ENCODE peak calls at places on chromosomes 12 and 14, in seven cellular contexts. L is retinal pigment epithelial cell, U is fibroblast of lung, V is neural progenitor cell, Z is astrocyte of the spinal cord, S is nephron progenitor cell, T is lower lobe of right lung. B is an unnamed sample.

GRCh38 chr14:71135496-71135895 is 228.2 kb downstream of the PCNX1 start:
- DNase-seq in L (no peak), U (no peak), V (no peak), Z (no peak), S (no peak), T (no peak), B (no peak)

GRCh38 chr12:64318605-64319004 is 72.0 kb downstream of the C12orf56 start:
- DNase-seq in L (no peak), U (peak), V (no peak), Z (peak), S (peak), T (no peak), B (no peak)

GRCh38 chr14:71165121-71165574 is 257.9 kb downstream of the PCNX1 start:
- DNase-seq in L (no peak), U (no peak), V (no peak), Z (no peak), S (peak), T (no peak), B (no peak)

GRCh38 chr12:11763760-11764520 is 114.5 kb downstream of the ETV6 start:
- DNase-seq in L (peak), U (peak), V (no peak), Z (peak), S (no peak), T (no peak), B (no peak)

GRCh38 chr12:57193706-57194245 is 22.8 kb upstream of the NXPH4 start:
- DNase-seq in L (no peak), U (no peak), V (no peak), Z (no peak), S (no peak), T (no peak), B (no peak)

GRCh38 chr14:90495357-90496276 is 98.8 kb downstream of the CALM1 start:
- DNase-seq in L (no peak), U (peak), V (peak), Z (peak), S (peak), T (no peak), B (no peak)

GRCh38 chr14:22566845-22567244 is 22.2 kb downstream of the DAD1 start:
- DNase-seq in L (no peak), U (no peak), V (no peak), Z (no peak), S (no peak), T (no peak), B (no peak)

GRCh38 chr14:102464846-102465341 is 44.7 kb downstream of the ANKRD9 start:
- DNase-seq in L (no peak), U (no peak), V (no peak), Z (no peak), S (no peak), T (no peak), B (no peak)

GRCh38 chr12:101566318-101566717 is 28.5 kb upstream of the MYBPC1 start:
- DNase-seq in L (no peak), U (no peak), V (peak), Z (no peak), S (no peak), T (no peak), B (no peak)

GRCh38 chr12:80988986-80989385 is 51.3 kb upstream of the LIN7A start:
- DNase-seq in L (peak), U (no peak), V (no peak), Z (no peak), S (no peak), T (no peak), B (no peak)

GRCh38 chr14:94897583-94897982 is 127.7 kb upstream of the GSC start:
- DNase-seq in L (no peak), U (no peak), V (no peak), Z (no peak), S (no peak), T (no peak), B (no peak)

GRCh38 chr12:11653215-11653753 is 3.8 kb downstream of the ETV6 start:
- DNase-seq in L (no peak), U (peak), V (no peak), Z (no peak), S (no peak), T (no peak), B (no peak)

GRCh38 chr12:124400124-124400523 is 105.2 kb downstream of the RFLNA start:
- DNase-seq in L (no peak), U (no peak), V (no peak), Z (no peak), S (no peak), T (no peak), B (no peak)

GRCh38 chr14:74921053-74921620 is 1.9 kb downstream of the RPS6KL1 start:
- DNase-seq in L (no peak), U (no peak), V (no peak), Z (no peak), S (no peak), T (no peak), B (no peak)

GRCh38 chr12:10363922-10364838 is 25.7 kb downstream of the KLRK1 start:
- DNase-seq in L (no peak), U (peak), V (peak), Z (peak), S (no peak), T (no peak), B (no peak)

GRCh38 chr12:81141220-81141619 is 63.3 kb downstream of the ACSS3 start:
- DNase-seq in L (no peak), U (no peak), V (peak), Z (no peak), S (no peak), T (no peak), B (no peak)

GRCh38 chr12:123971770-123972447 is 722 bp downstream of the CCDC92 start:
- DNase-seq in L (no peak), U (peak), V (peak), Z (peak), S (peak), T (peak), B (no peak)

GRCh38 chr14:30403791-30404190 is 155.2 kb upstream of the G2E3 start:
- DNase-seq in L (no peak), U (no peak), V (no peak), Z (no peak), S (no peak), T (no peak), B (no peak)

GRCh38 chr14:49620182-49621113 is at the start of the genes MGAT2 and RPL36AL:
- DNase-seq in L (peak), U (peak), V (peak), Z (peak), S (peak), T (peak), B (peak)
- TF ChIP-seq CTCF in L (peak), U (peak), V (peak), Z (peak), S (no peak), T (peak), B (no peak)

DNA sequence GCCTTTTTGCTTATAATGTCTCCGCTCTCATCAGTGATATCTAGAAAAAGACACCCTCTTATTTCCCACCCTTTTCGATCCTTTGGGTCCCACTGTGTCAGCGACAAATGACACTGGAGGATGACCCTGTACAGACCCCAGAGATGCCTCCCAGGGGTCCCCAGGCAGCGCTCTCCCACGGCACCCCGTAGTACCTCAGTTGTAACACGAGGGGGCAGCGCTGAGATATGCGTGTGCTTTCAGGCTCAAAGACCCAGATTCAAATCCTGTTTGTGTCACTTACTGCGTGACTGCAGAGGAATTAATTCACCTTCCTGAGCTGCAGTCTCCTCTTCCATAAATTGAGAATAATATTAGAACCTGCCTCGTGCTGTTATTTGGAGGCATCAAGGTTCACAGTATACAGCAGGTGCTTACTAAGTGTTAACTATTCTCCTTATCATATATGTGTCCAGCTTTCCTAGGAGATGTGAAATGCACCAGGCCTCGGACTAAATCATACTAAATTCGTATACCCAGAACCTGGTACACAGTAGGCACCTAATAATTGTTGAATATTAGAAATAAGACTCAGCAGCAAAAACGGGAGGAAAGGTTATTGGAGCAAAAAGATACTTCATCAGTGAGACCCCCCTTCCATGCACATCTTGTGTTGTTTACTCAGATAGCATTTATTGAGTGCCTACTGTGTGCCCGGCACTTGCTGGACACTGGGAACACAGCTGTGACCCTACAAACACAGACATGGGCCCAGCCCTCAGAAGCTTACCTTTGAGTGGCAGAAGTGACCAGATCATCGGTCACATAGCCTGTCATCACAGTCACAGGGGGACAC is 99.9 kb downstream of the PHETA1 start:
- DNase-seq in L (no peak), U (no peak), V (no peak), Z (no peak), S (peak), T (no peak), B (no peak)
- TF ChIP-seq CTCF in L (peak), U (peak), V (peak), Z (peak), S (peak), T (peak), B (peak)

GRCh38 chr12:120529641-120530314 is 820 bp upstream of the COQ5 start:
- DNase-seq in L (no peak), U (no peak), V (peak), Z (peak), S (no peak), T (no peak), B (no peak)
- TF ChIP-seq CTCF in L (no peak), U (peak), V (no peak), Z (no peak), S (no peak), T (no peak), B (no peak)

GRCh38 chr12:130043685-130044421 is 118.4 kb upstream of the FZD10 start:
- DNase-seq in L (no peak), U (no peak), V (no peak), Z (no peak), S (no peak), T (no peak), B (no peak)

GRCh38 chr12:130044991-130045621 is 117.2 kb upstream of the FZD10 start:
- DNase-seq in L (no peak), U (no peak), V (peak), Z (no peak), S (peak), T (no peak), B (no peak)

DNA sequence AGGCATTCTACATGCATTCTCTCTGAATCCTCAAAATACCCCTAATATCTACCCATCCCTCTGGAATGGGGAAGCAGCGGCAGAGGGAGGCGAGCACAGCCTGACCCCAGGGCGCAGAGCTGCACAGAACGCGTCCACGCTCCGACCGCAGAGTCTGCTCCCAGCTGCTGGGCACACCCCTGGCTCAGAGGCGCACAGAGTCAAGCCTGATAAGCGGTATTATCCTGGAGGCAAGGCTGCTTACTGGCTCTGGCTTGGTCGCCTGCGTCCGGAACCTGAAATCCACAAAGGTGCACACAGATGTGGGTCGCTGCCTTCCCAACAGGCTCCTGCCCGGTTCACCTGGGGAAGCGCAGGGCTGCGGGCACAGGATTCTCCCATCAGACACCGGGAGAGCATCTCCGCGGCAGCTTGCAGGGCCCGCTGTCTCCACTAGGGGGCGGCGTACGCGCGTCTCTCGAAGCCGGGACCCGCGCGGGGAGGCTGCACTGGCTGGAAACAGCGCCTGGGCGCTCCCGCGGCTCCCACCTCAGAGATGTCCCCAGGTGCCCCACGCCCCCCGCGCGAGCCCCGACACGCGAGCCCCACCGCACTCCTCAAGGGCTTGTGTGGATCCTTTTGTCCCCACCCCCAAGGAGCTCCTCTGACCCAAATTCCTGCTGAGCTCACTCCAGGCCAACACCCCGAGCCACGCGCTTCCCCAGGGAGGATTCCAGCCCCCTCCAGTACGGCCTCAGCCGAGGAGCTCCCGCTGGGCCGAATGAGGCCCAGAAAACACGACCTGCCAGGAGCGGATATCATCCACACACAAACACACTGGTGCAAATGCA is 120.1 kb upstream of the FZD10 start:
- DNase-seq in L (no peak), U (no peak), V (peak), Z (no peak), S (peak), T (peak), B (peak)
- TF ChIP-seq CTCF in L (peak), U (no peak), V (peak), Z (peak), S (peak), T (peak), B (peak)

GRCh38 chr12:97359291-97359690 is 103.3 kb upstream of the RMST start:
- DNase-seq in L (no peak), U (no peak), V (no peak), Z (no peak), S (no peak), T (no peak), B (no peak)
- TF ChIP-seq CTCF in L (no peak), U (no peak), V (no peak), Z (no peak), S (no peak), T (no peak), B (no peak)

GRCh38 chr12:112800183-112800582 is 8.6 kb downstream of the RPH3A start:
- DNase-seq in L (no peak), U (no peak), V (no peak), Z (no peak), S (no peak), T (no peak), B (no peak)

GRCh38 chr12:112801055-112801454 is 9.5 kb downstream of the RPH3A start:
- DNase-seq in L (no peak), U (no peak), V (no peak), Z (no peak), S (no peak), T (no peak), B (no peak)

GRCh38 chr12:112807452-112807851 is 15.9 kb downstream of the RPH3A start:
- DNase-seq in L (no peak), U (no peak), V (no peak), Z (no peak), S (no peak), T (no peak), B (no peak)

GRCh38 chr12:112806721-112807120 is 15.2 kb downstream of the RPH3A start:
- DNase-seq in L (no peak), U (no peak), V (no peak), Z (no peak), S (no peak), T (no peak), B (no peak)

DNA sequence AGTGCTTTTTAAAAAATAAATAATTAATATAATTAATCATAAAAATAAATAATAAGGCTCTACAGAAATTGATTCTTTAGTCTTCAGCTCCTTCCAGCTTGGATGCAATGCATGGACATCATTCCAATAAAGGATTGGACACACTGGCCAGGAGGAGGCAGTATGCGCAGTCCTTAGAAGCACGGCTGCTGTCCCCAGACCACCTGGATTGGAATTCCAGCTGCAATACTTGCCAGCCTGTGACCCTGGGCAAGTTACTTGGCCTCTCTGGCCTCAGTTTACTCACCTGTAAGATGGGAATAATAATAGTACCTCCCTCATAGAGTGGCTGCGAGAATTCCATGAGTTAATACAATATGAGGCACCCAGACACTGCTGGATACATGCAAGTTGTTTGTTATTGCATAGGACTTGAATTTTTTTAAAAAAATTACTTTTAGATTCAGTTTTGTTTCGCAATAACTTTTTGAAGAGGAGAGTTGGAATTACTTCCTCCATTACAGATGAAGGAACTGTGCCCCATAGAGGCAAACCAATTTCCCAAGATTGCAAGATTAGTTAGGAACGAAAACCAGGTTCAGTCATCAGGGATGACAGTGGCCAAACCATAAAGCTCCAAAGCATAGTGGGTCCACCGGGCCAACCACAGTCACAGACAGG is 12.2 kb downstream of the RPH3A start:
- DNase-seq in L (no peak), U (no peak), V (no peak), Z (no peak), S (no peak), T (no peak), B (no peak)
- TF ChIP-seq CTCF in L (no peak), U (no peak), V (peak), Z (no peak), S (no peak), T (no peak), B (no peak)

GRCh38 chr14:34437729-34438080 is 24.3 kb downstream of the SPTSSA start:
- DNase-seq in L (no peak), U (no peak), V (no peak), Z (no peak), S (no peak), T (no peak), B (no peak)
- TF ChIP-seq CTCF in L (no peak), U (no peak), V (no peak), Z (no peak), S (no peak), T (no peak), B (no peak)

GRCh38 chr12:74415633-74416032 is 122.0 kb upstream of the ATXN7L3B start:
- DNase-seq in L (no peak), U (peak), V (peak), Z (peak), S (peak), T (no peak), B (no peak)
- TF ChIP-seq CTCF in L (peak), U (peak), V (peak), Z (peak), S (peak), T (peak), B (peak)